ENCODE peak calls at places on chromosomes 7 and 10, in four cellular contexts. F is A549, Q is NB4, Z is breast epithelium. P is an unnamed sample.

GRCh38 chr10:11086177-11086576 is 68.5 kb downstream of the CELF2 start:
- DNase-seq in Z (no peak), F (no peak), Q (no peak), P (no peak)

GRCh38 chr10:101035916-101036702 is 5.1 kb downstream of the SFXN3 start:
- DNase-seq in Z (no peak), Q (no peak), F (no peak), P (no peak)

GRCh38 chr10:96271017-96271815 is at the start of gene BLNK:
- DNase-seq in Z (peak), F (no peak), Q (no peak), P (peak)

GRCh38 chr10:83961620-83962019 is 177.7 kb upstream of the GHITM start:
- DNase-seq in Q (peak), Z (no peak), F (no peak), P (no peak)

GRCh38 chr7:97871659-97872024 is 566 bp downstream of the ASNS start:
- DNase-seq in Z (no peak), F (no peak), Q (no peak), P (no peak)

GRCh38 chr10:120318862-120319261 is 138.2 kb upstream of the PLPP4 start:
- DNase-seq in Z (no peak), F (no peak), Q (no peak), P (no peak)

GRCh38 chr7:100544949-100545635 is 6.1 kb downstream of the AGFG2 start:
- DNase-seq in Q (no peak), Z (no peak), F (no peak), P (no peak)

GRCh38 chr10:71796749-71797405 is 23.6 kb upstream of the VSIR start:
- DNase-seq in Z (no peak), Q (peak), F (no peak), P (no peak)

GRCh38 chr10:117652228-117653169 is 110.0 kb downstream of the EMX2 start:
- DNase-seq in F (no peak), Z (no peak), Q (no peak), P (no peak)

GRCh38 chr7:155299539-155300202 is 2.0 kb downstream of the INSIG1 start:
- DNase-seq in Z (no peak), F (no peak), Q (peak), P (no peak)

GRCh38 chr7:19705663-19706062 is 3.2 kb downstream of the POLR1F start:
- DNase-seq in F (no peak), Z (no peak), Q (no peak), P (no peak)

GRCh38 chr7:79454325-79454960 is 976 bp upstream of the MAGI2 start:
- DNase-seq in Q (no peak), F (no peak), Z (no peak), P (no peak)

GRCh38 chr10:125159932-125160855 is at the start of gene CTBP2:
- DNase-seq in F (peak), Q (peak), Z (peak), P (peak)

GRCh38 chr10:100697070-100697469 is 48.3 kb upstream of the PAX2 start:
- DNase-seq in F (peak), Q (no peak), Z (no peak), P (no peak)

GRCh38 chr10:114221235-114221634 is 17.8 kb upstream of the VWA2 start:
- DNase-seq in F (no peak), Z (no peak), Q (no peak), P (no peak)

GRCh38 chr7:111477462-111478225 is 84.6 kb downstream of the IMMP2L start:
- DNase-seq in F (no peak), Z (no peak), Q (no peak), P (no peak)

GRCh38 chr10:81428456-81429134 is 446.4 kb upstream of the NRG3 start:
- DNase-seq in Q (no peak), F (no peak), Z (no peak), P (no peak)

GRCh38 chr10:61662794-61663259 is at the start of gene CABCOCO1:
- DNase-seq in Z (peak), Q (no peak), F (peak), P (peak)

GRCh38 chr10:88616250-88616977 is 29.9 kb downstream of the LIPJ start:
- DNase-seq in F (no peak), Z (no peak), Q (no peak), P (peak)

GRCh38 chr7:118153551-118154177 is 30.3 kb upstream of the LSM8 start:
- DNase-seq in Z (no peak), F (no peak), Q (peak), P (no peak)

GRCh38 chr10:3805227-3805790 is 20.3 kb upstream of the KLF6 start:
- DNase-seq in Q (peak), Z (no peak), F (no peak), P (peak)

GRCh38 chr10:28169525-28169924 is 133.3 kb downstream of the MPP7 start:
- DNase-seq in Z (no peak), F (no peak), Q (no peak), P (no peak)

GRCh38 chr7:85191383-85191782 is 4.5 kb upstream of the SEMA3D start:
- DNase-seq in Z (no peak), F (peak), Q (peak), P (no peak)

GRCh38 chr7:77246031-77246430 is 46.4 kb upstream of the FGL2 start:
- DNase-seq in F (no peak), Z (no peak), Q (peak), P (no peak)

GRCh38 chr10:78302739-78302988 is 269.0 kb downstream of the RPS24 start:
- DNase-seq in Q (no peak), Z (no peak), F (no peak), P (no peak)

GRCh38 chr10:102334106-102334505 is 61.4 kb upstream of the NFKB2 start:
- DNase-seq in F (no peak), Z (no peak), Q (no peak), P (peak)

GRCh38 chr10:129756912-129757861 is 206.9 kb downstream of the EBF3 start:
- DNase-seq in F (no peak), Z (peak), Q (peak), P (no peak)

GRCh38 chr7:151968357-151968756 is 12.1 kb downstream of the GALNTL5 start:
- DNase-seq in F (no peak), Z (no peak), Q (no peak), P (peak)

GRCh38 chr7:76037310-76037709 is 10.5 kb downstream of the STYXL1 start:
- DNase-seq in Z (no peak), F (no peak), Q (no peak), P (peak)

GRCh38 chr7:130674456-130674855 is 5.9 kb upstream of the COPG2 start:
- DNase-seq in F (no peak), Z (no peak), Q (no peak), P (no peak)

GRCh38 chr7:38021892-38022291 is 101.5 kb downstream of the EPDR1 start:
- DNase-seq in Q (no peak), Z (no peak), F (no peak), P (no peak)

GRCh38 chr10:131934769-131935168 is 34.0 kb downstream of the PPP2R2D start:
- DNase-seq in F (no peak), Z (no peak), Q (no peak), P (no peak)

GRCh38 chr10:131937832-131938231 is 37.0 kb downstream of the PPP2R2D start:
- DNase-seq in Z (no peak), Q (no peak), F (no peak), P (no peak)

GRCh38 chr10:131938681-131939080 is 37.9 kb downstream of the PPP2R2D start:
- DNase-seq in F (no peak), Z (no peak), Q (no peak), P (no peak)

GRCh38 chr10:131935260-131935659 is 34.5 kb downstream of the PPP2R2D start:
- DNase-seq in F (no peak), Q (no peak), Z (no peak), P (no peak)

DNA sequence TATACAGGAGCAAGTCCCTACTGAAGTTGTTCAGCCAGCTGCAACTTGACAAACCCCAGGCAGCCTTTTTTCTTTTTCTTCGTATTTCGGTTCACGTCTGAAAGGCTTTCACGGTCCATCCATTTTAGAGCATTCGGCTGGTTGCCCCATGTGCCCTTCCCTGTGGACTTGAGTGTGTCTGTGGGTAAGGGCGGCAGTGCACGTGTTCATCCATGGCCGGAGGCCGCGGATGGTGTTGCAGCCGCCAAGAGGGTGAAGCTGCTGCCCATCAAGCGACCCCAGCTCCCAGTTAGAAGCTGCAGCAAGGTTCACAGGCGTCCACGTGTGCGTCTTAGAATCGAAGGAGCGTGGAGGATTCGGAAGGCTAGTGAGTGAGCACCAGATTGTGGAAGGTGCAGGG is 35.9 kb downstream of the PPP2R2D start:
- DNase-seq in Q (no peak), Z (no peak), F (no peak), P (no peak)
- TF ChIP-seq POLR2A in Q (no peak), Z (no peak), F (no peak), P (no peak)

GRCh38 chr10:51920672-51921071 is 221.3 kb upstream of the CSTF2T start:
- DNase-seq in F (no peak), Q (no peak), Z (no peak), P (no peak)
- TF ChIP-seq POLR2A in F (no peak), Q (no peak), Z (no peak), P (no peak)

GRCh38 chr10:73893386-73893785 is 17.5 kb upstream of the PLAU start:
- DNase-seq in Q (no peak), F (no peak), Z (no peak), P (no peak)
- TF ChIP-seq POLR2A in Q (no peak), F (no peak), Z (no peak), P (no peak)

DNA sequence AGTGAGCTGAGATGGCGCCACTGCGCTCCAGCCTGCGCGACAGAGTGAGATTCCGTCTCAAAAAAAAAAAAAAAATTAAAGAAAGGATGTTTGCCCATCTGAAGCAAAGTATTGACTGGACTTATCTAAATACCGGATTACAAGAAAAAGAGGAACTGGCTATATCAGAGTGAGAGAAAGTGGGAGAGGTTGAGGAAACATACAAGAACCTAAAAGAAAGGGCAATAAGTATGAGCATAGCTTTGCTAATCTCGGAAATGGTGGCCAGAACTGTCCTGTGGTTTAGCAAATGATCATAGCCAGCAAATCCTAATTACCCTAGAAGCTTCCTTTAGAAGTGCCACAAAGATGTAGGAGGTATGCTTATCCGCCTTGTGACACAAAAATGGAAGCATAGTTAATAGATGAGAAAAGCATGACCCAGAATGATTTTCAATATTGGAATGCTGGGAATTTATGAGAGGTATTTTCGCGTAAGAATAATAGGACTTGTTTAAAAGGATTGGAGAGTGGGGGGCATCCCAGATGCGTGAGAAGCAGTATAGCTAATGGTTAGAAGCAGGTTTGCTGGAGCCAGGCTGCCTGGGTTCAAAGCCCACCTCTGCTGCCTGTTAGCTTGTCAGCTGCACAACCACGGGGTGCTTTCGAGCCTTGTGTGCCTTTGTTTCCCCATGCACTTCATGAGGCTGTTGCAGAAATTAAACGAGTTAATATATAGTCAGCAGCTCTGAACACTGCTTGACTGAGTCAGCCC is 1.2 kb upstream of the GTPBP4 start:
- DNase-seq in F (no peak), Z (no peak), Q (peak), P (no peak)
- TF ChIP-seq POLR2A in F (no peak), Z (no peak), Q (no peak), P (no peak)

GRCh38 chr10:95248989-95249388 is 41.8 kb downstream of the PDLIM1 start:
- DNase-seq in Z (no peak), Q (no peak), F (no peak), P (peak)
- TF ChIP-seq POLR2A in Z (no peak), Q (no peak), F (no peak), P (no peak)

GRCh38 chr10:85950921-85951320 is 415.7 kb downstream of the GRID1 start:
- DNase-seq in Q (no peak), F (no peak), Z (no peak), P (no peak)

DNA sequence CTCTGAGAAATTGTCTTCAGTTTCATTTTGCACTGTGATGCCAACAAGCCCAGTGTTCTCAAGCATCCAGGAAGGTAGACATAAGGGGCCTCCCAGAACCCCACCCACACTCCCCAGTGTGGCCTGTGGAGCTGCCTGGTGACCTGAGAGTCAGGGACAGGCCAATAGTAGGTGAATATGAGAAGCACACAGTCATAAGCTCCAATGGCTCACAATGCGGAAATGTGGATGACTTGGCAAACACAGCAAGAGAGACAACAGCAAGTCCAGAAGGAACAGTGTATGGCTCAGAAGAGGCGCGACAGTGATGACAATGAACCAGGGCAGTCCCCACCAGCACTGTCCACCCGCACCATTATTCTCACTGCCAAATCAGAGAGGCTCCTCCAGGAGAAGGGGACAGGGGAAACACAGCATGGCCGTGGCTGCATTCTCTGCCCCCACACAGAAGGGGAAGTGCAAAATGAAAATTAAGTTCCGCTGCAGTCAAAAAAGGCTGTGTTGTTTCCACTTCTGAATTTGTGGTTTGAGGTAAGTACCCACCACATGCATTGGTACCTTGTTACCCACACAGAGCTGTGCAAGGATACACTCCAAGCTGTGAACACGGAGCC is 419.8 kb downstream of the GRID1 start:
- DNase-seq in Z (no peak), F (no peak), Q (peak), P (no peak)
- TF ChIP-seq POLR2A in Z (no peak), F (no peak), Q (no peak), P (no peak)